ENCODE peak calls at places on chromosomes 16 and 17, in nine cellular contexts. V is A549; A is CD8-positive, alpha-beta T cell; M is pancreas; Z is psoas muscle; H is upper lobe of right lung; O is CD4-positive, CD25-positive, alpha-beta regulatory T cell; E is Panc1; K is upper lobe of left lung. D is an unnamed sample.

GRCh38 chr16:47481698-47482374 is 20.7 kb downstream of the PHKB start:
- ATAC-seq in V (no peak), A (no peak), M (no peak), Z (no peak), H (no peak), O (peak; percentile 37), E (no peak), K (no peak), D (no peak)

GRCh38 chr16:24723663-24724062 is 5.8 kb upstream of the TNRC6A start:
- ATAC-seq in V (peak; percentile 50), A (no peak), M (no peak), Z (no peak), H (no peak), O (no peak), E (no peak), K (no peak), D (no peak)

GRCh38 chr17:15398736-15399331 is 57.4 kb upstream of the TEKT3 start:
- ATAC-seq in V (peak; percentile 68), A (no peak), M (peak; percentile 49), Z (peak; percentile 81), H (peak; percentile 32), O (no peak), E (no peak), K (peak; percentile 49), D (peak; percentile 51)

GRCh38 chr17:15350777-15351486 is 9.5 kb upstream of the TEKT3 start:
- ATAC-seq in V (peak; percentile 16), A (no peak), M (no peak), Z (peak; percentile 54), H (no peak), O (no peak), E (no peak), K (peak; percentile 23), D (peak; percentile 42)

GRCh38 chr17:37220609-37220953 is 155.2 kb upstream of the C17orf78 start:
- ATAC-seq in V (peak; percentile 79), A (no peak), M (no peak), Z (no peak), H (no peak), O (no peak), E (no peak), K (no peak), D (no peak)

GRCh38 chr16:54287758-54288591 is 1.4 kb upstream of the IRX3 start:
- ATAC-seq in V (no peak), A (no peak), M (no peak), Z (no peak), H (peak; percentile 8), O (no peak), E (no peak), K (peak; percentile 18), D (no peak)

GRCh38 chr17:47701603-47702002 is 7.6 kb downstream of the TBKBP1 start:
- ATAC-seq in V (peak; percentile 15), A (no peak), M (no peak), Z (no peak), H (no peak), O (no peak), E (no peak), K (no peak), D (no peak)

GRCh38 chr16:678858-679807 is 1.1 kb upstream of the STUB1 start:
- ATAC-seq in V (peak; percentile 19), A (peak; percentile 16), M (peak; percentile 59), Z (peak; percentile 36), H (peak; percentile 13), O (no peak), E (peak; percentile 20), K (peak; percentile 39), D (peak; percentile 17)

GRCh38 chr17:56510554-56511342 is 82.8 kb upstream of the NOG start:
- ATAC-seq in V (no peak), A (no peak), M (no peak), Z (no peak), H (peak; percentile 22), O (no peak), E (no peak), K (no peak), D (no peak)

GRCh38 chr16:64343061-64343819 is 778.6 kb downstream of the CDH11 start:
- ATAC-seq in V (no peak), A (no peak), M (no peak), Z (no peak), H (no peak), O (no peak), E (no peak), K (no peak), D (no peak)

GRCh38 chr16:89904606-89905510 is 13.8 kb upstream of the MC1R start:
- ATAC-seq in V (peak; percentile 16), A (no peak), M (peak; percentile 16), Z (no peak), H (peak; percentile 6), O (no peak), E (no peak), K (no peak), D (no peak)

GRCh38 chr17:4535667-4536258 is 19.4 kb downstream of the MYBBP1A start:
- ATAC-seq in V (peak; percentile 0), A (no peak), M (no peak), Z (peak; percentile 29), H (no peak), O (no peak), E (peak; percentile 13), K (no peak), D (no peak)

GRCh38 chr17:76630151-76630550 is 13.4 kb downstream of the ST6GALNAC1 start:
- ATAC-seq in V (no peak), A (no peak), M (no peak), Z (no peak), H (no peak), O (no peak), E (peak; percentile 26), K (no peak), D (no peak)

GRCh38 chr17:32909787-32910369 is 18.1 kb upstream of the TMEM98 start:
- ATAC-seq in V (peak; percentile 89), A (peak; percentile 58), M (peak; percentile 85), Z (peak; percentile 49), H (peak; percentile 84), O (peak; percentile 31), E (peak; percentile 90), K (peak; percentile 77), D (peak; percentile 72)

GRCh38 chr16:46857261-46857962 is 26.4 kb upstream of the C16orf87 start:
- ATAC-seq in V (peak; percentile 66), A (peak; percentile 49), M (peak; percentile 60), Z (peak; percentile 88), H (no peak), O (no peak), E (no peak), K (no peak), D (peak; percentile 76)

GRCh38 chr16:2398520-2398919 is 30.7 kb upstream of the CCNF start:
- ATAC-seq in V (no peak), A (no peak), M (no peak), Z (no peak), H (no peak), O (no peak), E (no peak), K (no peak), D (no peak)

GRCh38 chr16:31243734-31244670 is 15.8 kb upstream of the ITGAM start:
- ATAC-seq in V (no peak), A (no peak), M (peak; percentile 59), Z (no peak), H (peak; percentile 81), O (no peak), E (no peak), K (peak; percentile 71), D (no peak)

GRCh38 chr17:68228817-68229570 is 18.8 kb upstream of the AMZ2 start:
- ATAC-seq in V (peak; percentile 29), A (no peak), M (peak; percentile 25), Z (no peak), H (no peak), O (no peak), E (no peak), K (no peak), D (no peak)

GRCh38 chr17:4509402-4509801 is 10.7 kb downstream of the SPNS2 start:
- ATAC-seq in V (peak; percentile 10), A (peak; percentile 64), M (peak; percentile 44), Z (no peak), H (peak; percentile 57), O (peak; percentile 48), E (no peak), K (no peak), D (no peak)

DNA sequence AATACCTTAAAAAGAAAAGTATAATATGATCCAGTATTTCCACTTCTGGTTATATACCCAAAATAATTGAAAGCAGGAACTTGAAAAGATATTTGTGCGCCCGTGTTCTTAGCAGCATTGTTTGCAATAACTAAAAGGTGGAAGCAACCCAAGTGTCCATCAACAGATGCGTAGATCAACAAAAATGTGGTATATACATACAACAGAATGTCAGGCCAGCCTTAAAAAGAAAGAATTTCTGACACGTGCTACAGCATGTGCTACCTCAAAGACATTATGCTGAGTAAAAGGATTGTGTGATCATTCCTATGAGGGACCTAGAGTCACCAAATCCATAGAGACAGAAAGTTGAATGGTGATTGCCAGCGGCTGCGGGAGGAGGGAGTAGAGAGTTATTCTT is 133.1 kb downstream of the SPECC1 start:
- ATAC-seq in V (no peak), A (no peak), M (no peak), Z (no peak), H (no peak), O (no peak), E (no peak), K (no peak), D (no peak)
- H3K27ac ChIP-seq in V (no peak overlapping the region), A (no peak overlapping the region), M (no peak overlapping the region), Z (no peak overlapping the region), H (no peak overlapping the region), O (no peak overlapping the region), E (no peak overlapping the region), K (no peak overlapping the region), D (no peak overlapping the region)

DNA sequence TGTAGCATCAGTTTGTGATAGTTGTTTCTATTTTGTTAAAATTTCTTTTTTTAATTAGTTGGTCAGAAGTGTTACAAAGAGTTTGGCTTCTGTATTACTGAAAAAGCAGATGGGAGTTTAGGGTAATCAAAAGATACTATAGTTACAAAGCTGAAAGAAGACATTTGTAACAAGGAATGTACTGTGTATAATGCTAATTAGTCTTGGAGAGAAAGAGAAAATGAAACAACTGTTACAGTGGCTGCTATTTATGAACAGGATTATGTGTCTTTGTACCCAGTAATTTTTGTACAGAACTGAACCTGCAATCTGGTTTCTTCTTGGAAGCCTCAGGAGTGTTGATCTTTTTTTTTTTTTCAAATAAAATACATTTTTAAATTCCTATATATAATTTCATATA is 14.3 kb downstream of the GDPD1 start:
- ATAC-seq in V (no peak), A (no peak), M (no peak), Z (no peak), H (no peak), O (no peak), E (no peak), K (no peak), D (no peak)
- H3K4me1 ChIP-seq in V (no peaks in the 10 kb centered on the region), A (no peaks in the 10 kb centered on the region), M (no peaks in the 10 kb centered on the region), Z (no peaks in the 10 kb centered on the region), H (no peaks in the 10 kb centered on the region), O (no peaks in the 10 kb centered on the region), E (no peaks in the 10 kb centered on the region), K (no peaks in the 10 kb centered on the region), D (no peaks in the 10 kb centered on the region)

GRCh38 chr17:66190738-66191606 is 961 bp downstream of the CEP112 start:
- ATAC-seq in V (peak; percentile 64), A (no peak), M (peak; percentile 44), Z (peak; percentile 90), H (peak; percentile 51), O (no peak), E (peak; percentile 61), K (peak; percentile 39), D (peak; percentile 37)
- H3K27ac ChIP-seq in V (peak overlapping the region; percentile 90), A (peak overlapping the region; percentile 58), M (peak overlapping the region; percentile 65), Z (peak overlapping the region; percentile 81), H (peak overlapping the region; percentile 82), O (no peak overlapping the region), E (peak overlapping the region; percentile 78), K (peak overlapping the region; percentile 85), D (peak overlapping the region; percentile 80)

GRCh38 chr17:38353084-38353604 is 1.5 kb downstream of the SOCS7 start:
- ATAC-seq in V (no peak), A (no peak), M (no peak), Z (peak; percentile 45), H (no peak), O (no peak), E (no peak), K (no peak), D (no peak)
- H3K4me1 ChIP-seq in V (peaks cover 32% of the 10 kb centered on the region), A (peaks cover 21% of the 10 kb centered on the region), M (peaks cover 29% of the 10 kb centered on the region), Z (peaks cover 48% of the 10 kb centered on the region), H (peaks cover 21% of the 10 kb centered on the region), O (peaks cover 34% of the 10 kb centered on the region), E (peaks cover 32% of the 10 kb centered on the region), K (peaks cover 23% of the 10 kb centered on the region), D (no peaks in the 10 kb centered on the region)

D was measured in gastroesophageal sphincter.